ENCODE peak calls at places on chromosomes 1 and 21, in eight cellular contexts. Q is AG08396; K is NAMALWA; J is IMR-90; R is M059J; T is aorta; U is Jurkat, Clone E6-1; P is activated CD4-positive, alpha-beta T cell treated with anti-CD3 and anti-CD28 coated beads, Interleukin-2, amount 50 U/mL, for 4 hours. X is an unnamed sample.
A peak's percentile ranks its signal among the peaks of the same experiment; 100 is the strongest.

GRCh38 chr21:46452719-46453118 is 6.0 kb upstream of the DIP2A start:
- DNase-seq in U (no peak), T (no peak), J (no peak), P (no peak), R (no peak), K (no peak), Q (no peak), X (peak; percentile 47)

GRCh38 chr21:33078907-33079582 is 9.1 kb downstream of the OLIG1 start:
- DNase-seq in Q (peak; percentile 66), U (no peak), J (peak; percentile 84), R (peak; percentile 95), T (no peak), P (no peak), K (peak; percentile 92), X (peak; percentile 97)

GRCh38 chr1:3391711-3392110 is 62.8 kb upstream of the ARHGEF16 start:
- DNase-seq in K (no peak), Q (no peak), R (no peak), J (no peak), U (no peak), P (no peak), T (no peak), X (no peak)

GRCh38 chr1:198967566-198967965 is 328.7 kb downstream of the PTPRC start:
- DNase-seq in T (no peak), P (no peak), R (no peak), U (no peak), K (no peak), Q (no peak), J (no peak), X (no peak)

GRCh38 chr1:205504311-205505075 is at the start of gene CDK18:
- DNase-seq in J (no peak), P (peak; percentile 37), U (peak; percentile 62), T (peak; percentile 92), Q (peak; percentile 58), K (peak; percentile 70), R (peak; percentile 65), X (peak; percentile 91)

GRCh38 chr1:200329208-200329882 is 80.5 kb downstream of the ZNF281 start:
- DNase-seq in Q (no peak), K (no peak), P (no peak), R (no peak), J (no peak), U (no peak), T (no peak), X (no peak)

GRCh38 chr1:46364612-46365011 is 24.0 kb downstream of the NSUN4 start:
- DNase-seq in R (no peak), K (no peak), U (no peak), P (no peak), Q (no peak), J (peak; percentile 45), T (no peak), X (peak; percentile 34)

GRCh38 chr1:183185941-183186490 is at the start of gene LAMC2:
- DNase-seq in K (no peak), P (no peak), J (peak; percentile 52), Q (no peak), T (no peak), R (no peak), U (no peak), X (peak; percentile 99)

GRCh38 chr1:229557913-229558414 is 543 bp downstream of the ABCB10 start:
- DNase-seq in J (no peak), P (peak; percentile 19), K (peak; percentile 68), T (peak; percentile 63), U (no peak), R (peak; percentile 35), Q (peak; percentile 64), X (peak; percentile 44)

GRCh38 chr1:30852026-30852425 is 56.5 kb downstream of the SDC3 start:
- DNase-seq in R (peak; percentile 59), K (no peak), J (peak; percentile 67), T (peak; percentile 78), Q (no peak), U (no peak), P (no peak), X (peak; percentile 66)

GRCh38 chr1:42173961-42174715 is 9.6 kb upstream of the GUCA2A start:
- DNase-seq in J (peak; percentile 45), U (no peak), R (no peak), K (no peak), Q (no peak), T (no peak), P (no peak), X (no peak)

GRCh38 chr1:19438552-19439196 is 46.7 kb downstream of the CAPZB start:
- DNase-seq in P (no peak), Q (no peak), U (no peak), J (no peak), T (no peak), R (no peak), K (no peak), X (no peak)

GRCh38 chr1:43274804-43275180 is 5.0 kb downstream of the TMEM125 start:
- DNase-seq in J (no peak), U (no peak), K (no peak), Q (no peak), R (no peak), T (no peak), P (no peak), X (no peak)

GRCh38 chr1:64482128-64482527 is 12.2 kb downstream of the CACHD1 start:
- DNase-seq in R (no peak), J (no peak), K (no peak), U (no peak), P (no peak), Q (no peak), T (no peak), X (no peak)

GRCh38 chr1:84291882-84292655 is 9.4 kb upstream of the SAMD13 start:
- DNase-seq in R (peak; percentile 24), Q (no peak), K (no peak), U (no peak), T (no peak), J (peak; percentile 50), P (no peak), X (no peak)

GRCh38 chr1:209835782-209836298 is 8.1 kb downstream of the UTP25 start:
- DNase-seq in R (peak; percentile 47), J (peak; percentile 67), K (no peak), U (no peak), Q (no peak), T (no peak), P (no peak), X (peak; percentile 41)

GRCh38 chr1:228463559-228464455 is 23.4 kb upstream of the RNF187 start:
- DNase-seq in Q (no peak), U (peak; percentile 82), P (peak; percentile 20), J (peak; percentile 4), T (peak; percentile 61), K (peak; percentile 88), R (peak; percentile 29), X (no peak)

GRCh38 chr1:7471836-7472235 is 299.3 kb upstream of the VAMP3 start:
- DNase-seq in K (no peak), R (peak; percentile 94), U (no peak), Q (peak; percentile 41), J (peak; percentile 84), T (no peak), P (no peak), X (peak; percentile 70)

GRCh38 chr1:172699111-172699510 is 40.2 kb downstream of the FASLG start:
- DNase-seq in K (no peak), R (peak; percentile 85), T (peak; percentile 44), Q (no peak), P (peak; percentile 78), J (peak; percentile 65), U (peak; percentile 90), X (peak; percentile 80)

GRCh38 chr1:63732666-63733065 is 41.2 kb upstream of the ROR1 start:
- DNase-seq in K (no peak), J (peak; percentile 44), Q (no peak), P (no peak), T (no peak), R (peak; percentile 65), U (no peak), X (peak; percentile 80)

GRCh38 chr21:34579411-34579810 is 35.5 kb downstream of the RCAN1 start:
- DNase-seq in T (no peak), J (peak; percentile 86), U (no peak), Q (peak; percentile 64), K (no peak), R (peak; percentile 81), P (no peak), X (peak; percentile 72)

GRCh38 chr21:34914239-34914638 is 134.9 kb downstream of the RUNX1 start:
- DNase-seq in R (no peak), Q (no peak), K (no peak), T (no peak), P (no peak), J (no peak), U (no peak), X (no peak)

GRCh38 chr1:18191868-18192155 is 84.2 kb downstream of the IGSF21 start:
- DNase-seq in R (no peak), T (no peak), P (no peak), Q (no peak), K (no peak), U (no peak), J (no peak), X (no peak)

GRCh38 chr1:16249838-16250241 is 12.9 kb upstream of the CPLANE2 start:
- DNase-seq in R (peak; percentile 42), T (no peak), P (no peak), J (peak; percentile 76), Q (peak; percentile 47), K (peak; percentile 39), U (peak; percentile 54), X (no peak)

GRCh38 chr1:242245255-242245654 is 246.4 kb upstream of the MAP1LC3C start:
- DNase-seq in K (no peak), U (no peak), P (no peak), R (no peak), T (no peak), Q (no peak), J (no peak), X (no peak)

GRCh38 chr1:168234846-168235547 is 9.2 kb downstream of the SFT2D2 start:
- DNase-seq in P (peak; percentile 15), T (no peak), R (peak; percentile 65), K (peak; percentile 83), Q (peak; percentile 65), U (peak; percentile 57), J (peak; percentile 43), X (peak; percentile 69)

GRCh38 chr1:221987860-221988520 is 246.1 kb upstream of the DUSP10 start:
- DNase-seq in J (peak; percentile 96), R (peak; percentile 81), Q (peak; percentile 36), T (no peak), P (no peak), K (no peak), U (no peak), X (peak; percentile 51)

GRCh38 chr1:45585110-45585426 is 1.2 kb downstream of the NASP start:
- DNase-seq in Q (no peak), T (no peak), P (no peak), U (no peak), K (no peak), R (no peak), J (no peak), X (no peak)

GRCh38 chr1:161733526-161733925 is 12.2 kb downstream of the FCRLB start:
- DNase-seq in P (no peak), R (peak; percentile 87), K (no peak), Q (peak; percentile 62), J (peak; percentile 93), U (no peak), T (no peak), X (peak; percentile 84)

GRCh38 chr1:41994195-41994894 is 75.6 kb upstream of the HIVEP3 start:
- DNase-seq in K (no peak), U (no peak), R (no peak), T (no peak), Q (no peak), P (no peak), J (no peak), X (no peak)